ENCODE peak calls at places on chromosomes 5 and 9, in ten cellular contexts. One of them, this sample, is unnamed.

GRCh38 chr9:100428871-100429654 is 2.1 kb downstream of the MSANTD3 start:
- DNase-seq in effector memory CD8-positive, alpha-beta T cell: no peak
- DNase-seq in germinal center: no peak
- DNase-seq in kidney tubule cell: peak
- DNase-seq in retina: no peak
- DNase-seq in LHCN-M2: peak
- DNase-seq in stromal cell of bone marrow: peak
- DNase-seq in stimulated activated CD4-positive, alpha-beta T cell treated with anti-CD3 and anti-CD28 coated beads, Interleukin-12 subunit alpha, Interleukin-12 subunit beta, amount 100 ng/mL, for 24 hours: no peak
- DNase-seq in NCI-H345: no peak
- DNase-seq in stimulated activated CD8-positive, alpha-beta memory T cell treated with anti-CD3 and anti-CD28 coated beads, Interleukin-4, amount 100 ng/mL, for 24 hours: no peak
- DNase-seq in this sample: no peak

GRCh38 chr5:105817906-105818305 is 1852.8 kb downstream of the EFNA5 start:
- DNase-seq in effector memory CD8-positive, alpha-beta T cell: no peak
- DNase-seq in germinal center: no peak
- DNase-seq in kidney tubule cell: no peak
- DNase-seq in retina: no peak
- DNase-seq in LHCN-M2: peak
- DNase-seq in stromal cell of bone marrow: no peak
- DNase-seq in stimulated activated CD4-positive, alpha-beta T cell treated with anti-CD3 and anti-CD28 coated beads, Interleukin-12 subunit alpha, Interleukin-12 subunit beta, amount 100 ng/mL, for 24 hours: no peak
- DNase-seq in NCI-H345: no peak
- DNase-seq in stimulated activated CD8-positive, alpha-beta memory T cell treated with anti-CD3 and anti-CD28 coated beads, Interleukin-4, amount 100 ng/mL, for 24 hours: no peak
- DNase-seq in this sample: no peak

GRCh38 chr9:129482521-129483466 is 138.1 kb downstream of the C9orf50 start:
- DNase-seq in effector memory CD8-positive, alpha-beta T cell: no peak
- DNase-seq in germinal center: no peak
- DNase-seq in kidney tubule cell: peak
- DNase-seq in retina: peak
- DNase-seq in LHCN-M2: peak
- DNase-seq in stromal cell of bone marrow: peak
- DNase-seq in stimulated activated CD4-positive, alpha-beta T cell treated with anti-CD3 and anti-CD28 coated beads, Interleukin-12 subunit alpha, Interleukin-12 subunit beta, amount 100 ng/mL, for 24 hours: no peak
- DNase-seq in NCI-H345: peak
- DNase-seq in stimulated activated CD8-positive, alpha-beta memory T cell treated with anti-CD3 and anti-CD28 coated beads, Interleukin-4, amount 100 ng/mL, for 24 hours: no peak
- DNase-seq in this sample: no peak

GRCh38 chr5:151480859-151481258 is 33.5 kb downstream of the SLC36A1 start:
- DNase-seq in effector memory CD8-positive, alpha-beta T cell: no peak
- DNase-seq in germinal center: no peak
- DNase-seq in kidney tubule cell: peak
- DNase-seq in retina: no peak
- DNase-seq in LHCN-M2: peak
- DNase-seq in stromal cell of bone marrow: peak
- DNase-seq in stimulated activated CD4-positive, alpha-beta T cell treated with anti-CD3 and anti-CD28 coated beads, Interleukin-12 subunit alpha, Interleukin-12 subunit beta, amount 100 ng/mL, for 24 hours: no peak
- DNase-seq in NCI-H345: no peak
- DNase-seq in stimulated activated CD8-positive, alpha-beta memory T cell treated with anti-CD3 and anti-CD28 coated beads, Interleukin-4, amount 100 ng/mL, for 24 hours: no peak
- DNase-seq in this sample: no peak

GRCh38 chr9:33354651-33355211 is 47.6 kb downstream of the AQP7 start:
- DNase-seq in effector memory CD8-positive, alpha-beta T cell: no peak
- DNase-seq in germinal center: no peak
- DNase-seq in kidney tubule cell: no peak
- DNase-seq in retina: no peak
- DNase-seq in LHCN-M2: no peak
- DNase-seq in stromal cell of bone marrow: no peak
- DNase-seq in stimulated activated CD4-positive, alpha-beta T cell treated with anti-CD3 and anti-CD28 coated beads, Interleukin-12 subunit alpha, Interleukin-12 subunit beta, amount 100 ng/mL, for 24 hours: no peak
- DNase-seq in NCI-H345: no peak
- DNase-seq in stimulated activated CD8-positive, alpha-beta memory T cell treated with anti-CD3 and anti-CD28 coated beads, Interleukin-4, amount 100 ng/mL, for 24 hours: no peak
- DNase-seq in this sample: no peak

GRCh38 chr5:106367281-106367680 is 1303.5 kb downstream of the EFNA5 start:
- DNase-seq in effector memory CD8-positive, alpha-beta T cell: no peak
- DNase-seq in germinal center: no peak
- DNase-seq in kidney tubule cell: no peak
- DNase-seq in retina: no peak
- DNase-seq in LHCN-M2: no peak
- DNase-seq in stromal cell of bone marrow: no peak
- DNase-seq in stimulated activated CD4-positive, alpha-beta T cell treated with anti-CD3 and anti-CD28 coated beads, Interleukin-12 subunit alpha, Interleukin-12 subunit beta, amount 100 ng/mL, for 24 hours: no peak
- DNase-seq in NCI-H345: no peak
- DNase-seq in stimulated activated CD8-positive, alpha-beta memory T cell treated with anti-CD3 and anti-CD28 coated beads, Interleukin-4, amount 100 ng/mL, for 24 hours: no peak
- DNase-seq in this sample: no peak

GRCh38 chr9:75369989-75370388 is 281.7 kb downstream of the OSTF1 start:
- DNase-seq in effector memory CD8-positive, alpha-beta T cell: no peak
- DNase-seq in germinal center: no peak
- DNase-seq in kidney tubule cell: peak
- DNase-seq in retina: no peak
- DNase-seq in LHCN-M2: no peak
- DNase-seq in stromal cell of bone marrow: no peak
- DNase-seq in stimulated activated CD4-positive, alpha-beta T cell treated with anti-CD3 and anti-CD28 coated beads, Interleukin-12 subunit alpha, Interleukin-12 subunit beta, amount 100 ng/mL, for 24 hours: no peak
- DNase-seq in NCI-H345: no peak
- DNase-seq in stimulated activated CD8-positive, alpha-beta memory T cell treated with anti-CD3 and anti-CD28 coated beads, Interleukin-4, amount 100 ng/mL, for 24 hours: no peak
- DNase-seq in this sample: no peak

GRCh38 chr9:93684161-93684765 is 107.9 kb downstream of the PHF2 start:
- DNase-seq in effector memory CD8-positive, alpha-beta T cell: no peak
- DNase-seq in germinal center: no peak
- DNase-seq in kidney tubule cell: no peak
- DNase-seq in retina: no peak
- DNase-seq in LHCN-M2: no peak
- DNase-seq in stromal cell of bone marrow: no peak
- DNase-seq in stimulated activated CD4-positive, alpha-beta T cell treated with anti-CD3 and anti-CD28 coated beads, Interleukin-12 subunit alpha, Interleukin-12 subunit beta, amount 100 ng/mL, for 24 hours: no peak
- DNase-seq in NCI-H345: no peak
- DNase-seq in stimulated activated CD8-positive, alpha-beta memory T cell treated with anti-CD3 and anti-CD28 coated beads, Interleukin-4, amount 100 ng/mL, for 24 hours: no peak
- DNase-seq in this sample: no peak

This sample was measured in KG1.